ENCODE peak calls at places on chromosomes 12 and 14, in four cellular contexts. One of them, this sample, is unnamed.

GRCh38 chr14:103382375-103382774 is 2.8 kb upstream of the MARK3 start:
- DNase-seq in NCI-H524: no peak
- DNase-seq in substantia nigra: no peak
- DNase-seq in hippocampal formation: no peak
- DNase-seq in this sample: no peak

GRCh38 chr12:38154096-38155019 is 162.2 kb upstream of the ALG10B start:
- DNase-seq in substantia nigra: no peak
- DNase-seq in hippocampal formation: no peak
- DNase-seq in NCI-H524: no peak
- DNase-seq in this sample: no peak

GRCh38 chr12:131218291-131219172 is 264.8 kb downstream of the ADGRD1 start:
- DNase-seq in NCI-H524: no peak
- DNase-seq in hippocampal formation: no peak
- DNase-seq in substantia nigra: no peak
- DNase-seq in this sample: peak

GRCh38 chr12:94182971-94183701 is 34.8 kb downstream of the PLXNC1 start:
- DNase-seq in NCI-H524: no peak
- DNase-seq in hippocampal formation: no peak
- DNase-seq in substantia nigra: no peak
- DNase-seq in this sample: no peak

GRCh38 chr14:49966304-49966809 is 73.5 kb downstream of the ARF6 start:
- DNase-seq in hippocampal formation: no peak
- DNase-seq in NCI-H524: no peak
- DNase-seq in substantia nigra: no peak
- DNase-seq in this sample: peak

GRCh38 chr14:36056846-36057245 is 119.7 kb downstream of the PTCSC3 start:
- DNase-seq in NCI-H524: no peak
- DNase-seq in substantia nigra: no peak
- DNase-seq in hippocampal formation: no peak
- DNase-seq in this sample: no peak

GRCh38 chr14:35949933-35950332 is 123.8 kb downstream of the BRMS1L start:
- DNase-seq in hippocampal formation: no peak
- DNase-seq in substantia nigra: no peak
- DNase-seq in NCI-H524: no peak
- DNase-seq in this sample: no peak

GRCh38 chr12:69881771-69882170 is 56.7 kb downstream of the MYRFL start:
- DNase-seq in NCI-H524: peak
- DNase-seq in substantia nigra: no peak
- DNase-seq in hippocampal formation: no peak
- DNase-seq in this sample: peak

GRCh38 chr14:96318836-96319235 is 44.3 kb downstream of the ATG2B start:
- DNase-seq in hippocampal formation: no peak
- DNase-seq in NCI-H524: no peak
- DNase-seq in substantia nigra: no peak
- DNase-seq in this sample: no peak

GRCh38 chr12:52865090-52865944 is 16.5 kb upstream of the KRT78 start:
- DNase-seq in hippocampal formation: peak
- DNase-seq in substantia nigra: peak
- DNase-seq in NCI-H524: peak
- DNase-seq in this sample: peak

GRCh38 chr14:96275182-96276112 is 19.4 kb downstream of the BDKRB1 start:
- DNase-seq in hippocampal formation: peak
- DNase-seq in substantia nigra: peak
- DNase-seq in NCI-H524: peak
- DNase-seq in this sample: peak

GRCh38 chr12:68416350-68416749 is 84.2 kb upstream of the MDM1 start:
- DNase-seq in hippocampal formation: no peak
- DNase-seq in NCI-H524: no peak
- DNase-seq in substantia nigra: no peak
- DNase-seq in this sample: no peak

GRCh38 chr12:104006929-104007328 is 41.3 kb downstream of the TDG start:
- DNase-seq in NCI-H524: no peak
- DNase-seq in hippocampal formation: no peak
- DNase-seq in substantia nigra: no peak
- DNase-seq in this sample: no peak

GRCh38 chr14:29926701-29927595 is 699 bp downstream of the PRKD1 start:
- DNase-seq in substantia nigra: peak
- DNase-seq in hippocampal formation: peak
- DNase-seq in NCI-H524: peak
- DNase-seq in this sample: peak